ENCODE peak calls at places on chromosome 14, in ten cellular contexts. Q is endothelial cell of umbilical vein; T is activated CD4-positive, alpha-beta T cell treated with anti-CD3 and anti-CD28 coated beads, Interleukin-2, amount 50 U/mL, for 1 hour; K is tibial artery; L is nucleus accumbens; C is T-helper 1 cell; H is stromal cell of bone marrow; U is dorsolateral prefrontal cortex; Y is progenitor cell of endocrine pancreas; X is Ammon's horn. Z is an unnamed sample.

GRCh38 chr14:23302290-23303225 is at the start of gene PPP1R3E:
- DNase-seq in C (peak; percentile 86), L (peak; percentile 73), T (peak; percentile 87), K (peak; percentile 68), X (peak; percentile 74), Q (peak; percentile 60), Y (peak; percentile 57), U (peak; percentile 60), H (peak; percentile 46), Z (peak; percentile 35)

GRCh38 chr14:90387201-90387600 is 9.6 kb upstream of the CALM1 start:
- DNase-seq in K (no peak), Y (no peak), T (no peak), H (no peak), C (no peak), U (no peak), X (no peak), L (no peak), Q (no peak), Z (no peak)

GRCh38 chr14:92770454-92770853 is 22.0 kb upstream of the LGMN start:
- DNase-seq in L (no peak), T (no peak), X (no peak), C (no peak), H (no peak), U (no peak), K (no peak), Q (peak; percentile 63), Y (no peak), Z (no peak)

GRCh38 chr14:71606064-71606463 is 326.2 kb upstream of the RGS6 start:
- DNase-seq in H (no peak), U (no peak), K (no peak), L (no peak), Q (no peak), C (no peak), Y (no peak), T (peak; percentile 12), X (no peak), Z (no peak)

GRCh38 chr14:56219666-56220413 is 101.6 kb downstream of the PELI2 start:
- DNase-seq in H (no peak), T (no peak), K (no peak), U (no peak), L (no peak), Y (no peak), C (no peak), X (no peak), Q (peak; percentile 30), Z (no peak)

GRCh38 chr14:78752789-78753188 is 582.6 kb downstream of the NRXN3 start:
- DNase-seq in L (peak; percentile 40), U (peak; percentile 38), T (no peak), K (no peak), Y (no peak), H (no peak), C (no peak), Q (no peak), X (peak; percentile 64), Z (no peak)

GRCh38 chr14:66572836-66573235 is 64.9 kb downstream of the GPHN start:
- DNase-seq in K (no peak), Q (no peak), H (no peak), U (no peak), T (no peak), Y (no peak), L (no peak), X (no peak), C (no peak), Z (no peak)

GRCh38 chr14:100654814-100655795 is 67.9 kb upstream of the BEGAIN start:
- DNase-seq in K (no peak), U (no peak), Y (peak; percentile 55), T (peak; percentile 48), X (no peak), C (peak; percentile 32), H (no peak), L (no peak), Q (no peak), Z (no peak)

GRCh38 chr14:76423534-76423933 is 47.6 kb downstream of the ESRRB start:
- DNase-seq in Q (no peak), Y (no peak), C (no peak), K (no peak), X (no peak), U (no peak), L (no peak), T (no peak), H (no peak), Z (no peak)

Z was measured in bronchial epithelial cell.